ENCODE peak calls at places on chromosomes 2 and 18, in five cellular contexts. U is stromal cell of bone marrow, H is DMS53, T is HEK293T, J is astrocyte of the spinal cord. Z is an unnamed sample.

GRCh38 chr18:78898066-78898465 is 81.6 kb upstream of the SALL3 start:
- DNase-seq in H (no peak), T (no peak), J (no peak), U (no peak), Z (no peak)

GRCh38 chr2:55000335-55000734 is 49.9 kb downstream of the RTN4 start:
- DNase-seq in J (no peak), H (no peak), T (no peak), U (no peak), Z (no peak)

GRCh38 chr2:230925879-230926765 is 1.1 kb upstream of the GPR55 start:
- DNase-seq in T (peak; percentile 36), U (no peak), J (no peak), H (peak; percentile 20), Z (no peak)

GRCh38 chr2:96109931-96110511 is 6.3 kb downstream of the ADRA2B start:
- DNase-seq in J (no peak), H (no peak), U (no peak), T (no peak), Z (no peak)

GRCh38 chr2:156537147-156537546 is 101.0 kb downstream of the GPD2 start:
- DNase-seq in H (no peak), J (peak; percentile 69), T (no peak), U (peak; percentile 33), Z (no peak)

GRCh38 chr18:27558388-27559158 is 373.5 kb upstream of the CHST9 start:
- DNase-seq in U (no peak), H (no peak), J (no peak), T (no peak), Z (no peak)

GRCh38 chr2:145091011-145091744 is 571.3 kb upstream of the ZEB2 start:
- DNase-seq in T (no peak), J (peak; percentile 37), H (no peak), U (peak; percentile 61), Z (no peak)

GRCh38 chr2:101294861-101295260 is 13.6 kb downstream of the RNF149 start:
- DNase-seq in H (no peak), J (no peak), U (no peak), T (no peak), Z (no peak)

GRCh38 chr2:55283083-55283482 is 14.1 kb upstream of the MTIF2 start:
- DNase-seq in U (no peak), J (no peak), H (no peak), T (no peak), Z (no peak)

GRCh38 chr2:149365826-149366583 is 35.6 kb downstream of the LYPD6 start:
- DNase-seq in T (no peak), J (peak; percentile 5), H (peak; percentile 53), U (no peak), Z (no peak)

GRCh38 chr18:75340206-75340605 is 87.3 kb downstream of the SMIM21 start:
- DNase-seq in J (no peak), H (no peak), T (no peak), U (no peak), Z (no peak)

GRCh38 chr2:77161009-77161408 is 361.2 kb downstream of the LRRTM4 start:
- DNase-seq in J (peak; percentile 87), H (peak; percentile 48), U (peak; percentile 36), T (no peak), Z (no peak)

GRCh38 chr2:127118467-127118866 is 11.5 kb upstream of the BIN1 start:
- DNase-seq in J (no peak), T (no peak), U (no peak), H (no peak), Z (no peak)

GRCh38 chr2:185978634-185979405 is 240.2 kb downstream of the FSIP2 start:
- DNase-seq in T (no peak), U (peak; percentile 2), J (peak; percentile 43), H (no peak), Z (no peak)

GRCh38 chr18:67805261-67805660 is 288.7 kb upstream of the DSEL start:
- DNase-seq in U (no peak), T (no peak), J (peak; percentile 8), H (peak; percentile 79), Z (no peak)

GRCh38 chr2:12014088-12014960 is 267.9 kb downstream of the LPIN1 start:
- DNase-seq in H (peak; percentile 20), U (peak; percentile 65), T (no peak), J (peak; percentile 41), Z (no peak)

GRCh38 chr18:12745095-12745820 is 42.4 kb downstream of the PSMG2 start:
- DNase-seq in T (no peak), H (no peak), J (no peak), U (no peak), Z (no peak)

GRCh38 chr2:33340265-33340664 is 136.2 kb upstream of the RASGRP3 start:
- DNase-seq in J (no peak), H (no peak), U (peak; percentile 36), T (no peak), Z (no peak)

GRCh38 chr2:69888451-69888850 is 5.3 kb upstream of the SNRNP27 start:
- DNase-seq in U (no peak), H (no peak), J (no peak), T (no peak), Z (no peak)

GRCh38 chr2:152518656-152519580 is 183.9 kb downstream of the FMNL2 start:
- DNase-seq in T (no peak), H (no peak), J (no peak), U (no peak), Z (no peak)

GRCh38 chr2:177573120-177573519 is 180.5 kb downstream of the AGPS start:
- DNase-seq in H (no peak), J (peak; percentile 23), T (no peak), U (no peak), Z (no peak)

GRCh38 chr2:239920616-239921365 is 104.4 kb downstream of the NDUFA10 start:
- DNase-seq in H (no peak), J (no peak), U (no peak), T (no peak), Z (no peak)

GRCh38 chr2:199273043-199273647 is 184.6 kb downstream of the SATB2 start:
- DNase-seq in H (no peak), T (no peak), J (peak; percentile 60), U (peak; percentile 72), Z (no peak)

GRCh38 chr2:183010112-183010511 is 28.1 kb downstream of the NCKAP1 start:
- DNase-seq in J (peak; percentile 86), U (peak; percentile 9), T (peak; percentile 69), H (peak; percentile 26), Z (no peak)

GRCh38 chr2:88733155-88733902 is 41.9 kb downstream of the RPIA start:
- DNase-seq in J (no peak), U (no peak), T (no peak), H (no peak), Z (no peak)

GRCh38 chr2:128868686-128869551 is 550.3 kb upstream of the HS6ST1 start:
- DNase-seq in H (no peak), J (peak; percentile 9), U (peak; percentile 19), T (no peak), Z (no peak)

GRCh38 chr2:217120429-217120828 is 260.6 kb upstream of the TNP1 start:
- DNase-seq in U (no peak), H (no peak), J (no peak), T (no peak), Z (no peak)

GRCh38 chr2:3277050-3277747 is 100.4 kb downstream of the EIPR1 start:
- DNase-seq in U (no peak), J (no peak), H (no peak), T (no peak), Z (no peak)

GRCh38 chr18:61602836-61603235 is 269.6 kb downstream of the CDH20 start:
- DNase-seq in J (no peak), T (no peak), H (no peak), U (no peak), Z (no peak)

GRCh38 chr2:130837811-130838565 is 1.3 kb downstream of the ARHGEF4 start:
- DNase-seq in H (peak; percentile 7), U (no peak), J (no peak), T (no peak), Z (no peak)

GRCh38 chr2:125313806-125314205 is 1288.7 kb downstream of the CNTNAP5 start:
- DNase-seq in T (no peak), U (no peak), H (peak; percentile 45), J (no peak), Z (no peak)

GRCh38 chr2:53028259-53028658 is 739.3 kb upstream of the CHAC2 start:
- DNase-seq in H (no peak), T (no peak), U (no peak), J (peak; percentile 8), Z (no peak)

GRCh38 chr2:222361787-222362186 is 62.6 kb upstream of the SGPP2 start:
- DNase-seq in U (no peak), H (no peak), J (no peak), T (no peak), Z (no peak)